ENCODE peak calls at places on chromosomes 3 and 15, in seven cellular contexts. P is CD8-positive, alpha-beta memory T cell; D is left ventricle myocardium inferior; G is psoas muscle; Q is kidney; W is SK-N-SH; A is transverse colon. Y is an unnamed sample. For H3K36me3 and H3K9me3, the result is how much of the 10 kb centered on the place peaks cover.

GRCh38 chr3:70631716-70632307 is 319.4 kb upstream of the MDFIC2 start:
- DNase-seq in P (no peak), D (no peak), G (no peak), Q (no peak), W (no peak), A (no peak), Y (no peak)

GRCh38 chr3:97658670-97659285 is 105.8 kb upstream of the ARL6 start:
- DNase-seq in P (no peak), D (no peak), G (no peak), Q (no peak), W (peak), A (no peak), Y (no peak)

GRCh38 chr15:85047271-85047948 is 65.8 kb downstream of the PDE8A start:
- DNase-seq in P (no peak), D (no peak), G (no peak), Q (no peak), W (no peak), A (peak), Y (no peak)

GRCh38 chr15:70268698-70269251 is 171.1 kb upstream of the TLE3 start:
- DNase-seq in P (no peak), D (no peak), G (no peak), Q (peak), W (no peak), A (no peak), Y (peak)

GRCh38 chr3:87437765-87438164 is 161.4 kb upstream of the POU1F1 start:
- DNase-seq in P (no peak), D (no peak), G (no peak), Q (no peak), W (no peak), A (no peak), Y (no peak)

GRCh38 chr3:66392512-66392911 is 108.3 kb downstream of the LRIG1 start:
- DNase-seq in P (no peak), D (no peak), G (peak), Q (no peak), W (no peak), A (no peak), Y (no peak)

GRCh38 chr15:41621200-41622193 is 38.7 kb upstream of the MGA start:
- DNase-seq in P (peak), D (peak), G (peak), Q (peak), W (peak), A (peak), Y (peak)

GRCh38 chr3:52372822-52373504 is 56.8 kb downstream of the DNAH1 start:
- DNase-seq in P (no peak), D (peak), G (no peak), Q (no peak), W (no peak), A (peak), Y (peak)

GRCh38 chr3:110984456-110985250 is 87.0 kb upstream of the NECTIN3 start:
- DNase-seq in P (no peak), D (no peak), G (no peak), Q (no peak), W (no peak), A (no peak), Y (no peak)

GRCh38 chr3:193488741-193489140 is 66.0 kb downstream of the ATP13A4 start:
- DNase-seq in P (no peak), D (no peak), G (no peak), Q (no peak), W (no peak), A (no peak), Y (no peak)

DNA sequence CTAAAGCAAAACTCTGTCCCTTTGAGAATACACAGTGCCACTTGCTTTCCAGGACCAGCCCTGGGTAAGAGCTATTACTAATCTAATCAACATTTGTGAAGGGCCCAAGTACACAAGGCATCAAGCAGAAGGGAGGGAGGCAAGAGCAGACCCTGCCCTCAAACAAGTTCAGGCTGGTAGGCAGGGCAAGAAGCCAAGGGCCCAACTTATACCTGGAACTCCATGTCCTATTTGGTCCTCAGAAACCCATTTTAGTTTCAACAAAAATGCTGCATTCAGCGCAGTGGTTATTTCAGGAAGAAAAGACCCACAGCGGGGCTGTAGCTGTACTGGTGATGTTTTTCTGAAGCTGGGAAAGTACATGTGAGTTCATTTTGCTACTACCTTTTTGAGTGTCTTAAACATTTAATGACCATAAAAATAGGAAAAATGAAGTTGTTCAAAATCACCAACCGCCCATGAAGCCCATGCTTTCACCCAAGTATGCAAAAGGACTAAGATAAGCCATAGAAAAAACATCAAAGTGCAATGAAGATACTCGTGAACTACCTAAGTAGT is 2.8 kb downstream of the RPS17 start:
- DNase-seq in P (no peak), D (no peak), G (no peak), Q (no peak), W (no peak), A (no peak), Y (no peak)
- H3K36me3 ChIP-seq in P (under half), D (half or more), G (half or more), Q (under half), W (under half), A (under half), Y (under half)

DNA sequence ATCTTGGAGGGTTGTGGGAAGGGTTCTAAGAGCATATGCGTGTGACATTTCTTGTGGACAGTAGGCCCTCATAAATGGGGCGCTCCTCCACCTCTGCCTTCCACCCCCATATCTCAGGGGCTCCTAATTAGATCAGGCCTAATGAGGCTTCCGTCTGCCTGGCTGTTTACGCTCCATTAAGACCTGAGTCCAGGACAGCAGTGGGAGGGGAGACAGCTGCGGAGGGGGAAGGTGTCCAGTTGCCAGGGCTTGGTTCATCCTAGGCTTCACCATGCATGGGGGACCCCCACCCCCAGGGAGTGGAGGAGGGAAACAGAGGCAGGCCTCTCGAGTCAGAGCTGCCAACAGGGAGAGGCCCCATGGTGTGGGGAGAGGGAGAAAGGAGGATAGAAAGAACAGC is 9.3 kb upstream of the LINGO1 start:
- DNase-seq in P (no peak), D (no peak), G (no peak), Q (no peak), W (no peak), A (no peak), Y (no peak)
- H3K9me3 ChIP-seq in P (under half), D (under half), G (under half), Q (under half), W (under half), A (under half), Y (under half)

DNA sequence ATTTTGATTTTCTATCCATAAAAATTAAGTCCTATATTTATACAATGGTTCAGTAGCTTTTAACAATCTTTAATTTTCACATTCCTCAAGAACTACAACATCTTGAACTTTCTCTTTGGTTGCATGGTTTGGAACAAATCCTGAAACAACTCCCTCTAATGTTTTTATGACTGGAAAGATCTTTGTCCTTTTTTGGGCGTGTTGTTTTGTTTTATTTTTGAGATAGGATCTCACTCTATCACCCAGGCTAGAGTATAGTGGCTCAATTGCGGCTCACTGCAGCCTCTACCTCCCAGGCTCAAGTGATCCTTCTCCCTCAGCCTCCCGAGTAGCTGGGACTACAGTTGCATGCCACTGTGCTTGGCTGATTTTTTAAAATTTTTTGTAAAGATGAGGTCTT is 4.0 kb downstream of the STX19 start:
- DNase-seq in P (no peak), D (no peak), G (no peak), Q (no peak), W (no peak), A (peak), Y (no peak)
- H3K4me3 ChIP-seq in P (no peak), D (no peak), G (no peak), Q (no peak), W (no peak), A (no peak), Y (no peak)

DNA sequence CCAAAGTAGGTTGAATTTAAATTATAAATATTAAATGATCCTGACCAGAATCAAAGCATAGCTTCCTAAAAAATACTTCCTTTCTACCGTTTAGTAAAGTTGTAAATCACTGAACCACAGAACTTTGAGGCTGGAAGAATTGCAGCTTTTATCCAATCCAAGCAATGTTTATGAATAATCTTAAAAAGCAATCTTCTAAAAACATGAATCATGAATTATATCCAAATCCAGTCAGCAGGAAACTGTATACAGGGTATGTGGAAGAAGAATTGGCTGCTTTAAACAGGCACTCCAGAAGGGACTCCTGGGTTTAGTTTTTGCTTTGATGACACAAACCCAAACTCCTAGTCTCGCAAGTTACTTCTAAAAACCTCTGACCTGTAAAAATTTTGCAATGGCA is 30.1 kb downstream of the HEG1 start:
- DNase-seq in P (no peak), D (no peak), G (no peak), Q (no peak), W (no peak), A (no peak), Y (no peak)
- H3K36me3 ChIP-seq in P (under half), D (half or more), G (under half), Q (under half), W (under half), A (under half), Y (under half)

DNA sequence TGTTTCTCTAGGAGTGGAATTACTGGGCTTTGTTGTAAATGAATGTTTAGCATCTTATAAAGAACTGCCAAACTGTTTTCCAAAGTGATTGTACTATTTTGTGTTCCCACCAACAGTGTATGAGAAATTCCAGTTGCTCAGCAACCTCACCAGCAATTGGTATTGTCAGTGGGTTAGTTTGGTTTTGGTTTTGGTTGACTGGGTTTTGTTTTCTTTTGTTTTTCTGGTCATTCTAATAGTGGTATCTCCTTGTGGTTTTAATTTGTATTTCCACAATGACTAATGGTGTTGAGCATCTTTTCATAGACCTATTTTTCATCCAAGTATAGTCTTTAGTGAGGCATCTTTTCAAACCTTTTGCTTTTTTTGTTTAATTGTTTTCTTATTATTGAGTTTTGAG is 27.1 kb downstream of the FILIP1L start:
- DNase-seq in P (no peak), D (no peak), G (no peak), Q (no peak), W (no peak), A (no peak), Y (no peak)
- H3K9me3 ChIP-seq in P (under half), D (under half), G (under half), Q (under half), W (under half), A (under half), Y (under half)

GRCh38 chr15:39888243-39888642 is 31.8 kb downstream of the GPR176 start:
- DNase-seq in P (no peak), D (no peak), G (no peak), Q (no peak), W (no peak), A (no peak), Y (no peak)

GRCh38 chr15:39885099-39885777 is 34.8 kb downstream of the GPR176 start:
- DNase-seq in P (no peak), D (no peak), G (no peak), Q (no peak), W (no peak), A (no peak), Y (no peak)

GRCh38 chr15:39887832-39888231 is 32.2 kb downstream of the GPR176 start:
- DNase-seq in P (no peak), D (no peak), G (no peak), Q (no peak), W (no peak), A (peak), Y (no peak)

GRCh38 chr15:39887211-39887610 is 32.9 kb downstream of the GPR176 start:
- DNase-seq in P (no peak), D (no peak), G (no peak), Q (no peak), W (no peak), A (no peak), Y (no peak)

DNA sequence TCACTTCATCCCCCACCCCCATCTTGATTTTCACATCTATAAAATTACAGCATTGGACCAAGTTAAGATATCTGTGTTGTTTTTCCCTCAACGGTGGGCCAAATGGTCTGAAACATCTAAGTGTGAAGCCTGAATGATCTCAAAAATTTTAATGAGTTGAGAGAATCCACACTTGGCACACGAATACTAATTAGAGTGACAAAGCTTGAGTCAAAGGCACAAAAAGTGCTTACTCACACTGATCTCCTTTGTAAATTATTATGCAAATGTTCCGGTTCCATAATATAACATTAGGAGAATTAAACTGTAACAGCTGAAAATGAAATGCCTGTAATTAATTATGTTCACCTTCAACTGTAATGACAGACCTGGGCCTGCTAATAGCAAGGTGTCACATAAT is 33.6 kb downstream of the GPR176 start:
- DNase-seq in P (no peak), D (no peak), G (no peak), Q (no peak), W (no peak), A (no peak), Y (no peak)
- H3K4me3 ChIP-seq in P (no peak), D (no peak), G (no peak), Q (no peak), W (no peak), A (no peak), Y (no peak)